ENCODE peak calls at places on chromosomes 2 and 18, in six cellular contexts. One of them, this sample, is unnamed. For H3K4me1, the result is how much of the 10 kb centered on the place peaks cover.

GRCh38 chr2:159904565-159905281 is 106.7 kb upstream of the CD302 start:
- DNase-seq in endothelial cell of umbilical vein: peak
- DNase-seq in MM.1S: peak
- DNase-seq in OCI-LY7: no peak
- DNase-seq in esophagus squamous epithelium: peak
- DNase-seq in ovary: peak
- DNase-seq in this sample: peak

GRCh38 chr2:52805901-52806410 is 961.6 kb upstream of the CHAC2 start:
- DNase-seq in MM.1S: no peak
- DNase-seq in OCI-LY7: no peak
- DNase-seq in ovary: no peak
- DNase-seq in esophagus squamous epithelium: no peak
- DNase-seq in endothelial cell of umbilical vein: no peak
- DNase-seq in this sample: no peak

GRCh38 chr2:88090446-88091283 is 23.0 kb downstream of the SMYD1 start:
- DNase-seq in esophagus squamous epithelium: no peak
- DNase-seq in ovary: no peak
- DNase-seq in OCI-LY7: no peak
- DNase-seq in MM.1S: no peak
- DNase-seq in endothelial cell of umbilical vein: peak
- DNase-seq in this sample: no peak

GRCh38 chr2:9057939-9058761 is 54.7 kb upstream of the MBOAT2 start:
- DNase-seq in MM.1S: no peak
- DNase-seq in endothelial cell of umbilical vein: no peak
- DNase-seq in OCI-LY7: no peak
- DNase-seq in ovary: no peak
- DNase-seq in esophagus squamous epithelium: no peak
- DNase-seq in this sample: no peak

GRCh38 chr2:88452151-88452851 is at the start of gene FOXI3:
- DNase-seq in OCI-LY7: no peak
- DNase-seq in ovary: no peak
- DNase-seq in MM.1S: peak
- DNase-seq in esophagus squamous epithelium: no peak
- DNase-seq in endothelial cell of umbilical vein: no peak
- DNase-seq in this sample: no peak

GRCh38 chr2:43461461-43462073 is 134.3 kb downstream of the THADA start:
- DNase-seq in esophagus squamous epithelium: no peak
- DNase-seq in ovary: no peak
- DNase-seq in endothelial cell of umbilical vein: no peak
- DNase-seq in OCI-LY7: peak
- DNase-seq in MM.1S: peak
- DNase-seq in this sample: no peak

GRCh38 chr2:62293490-62294212 is 97.7 kb downstream of the B3GNT2 start:
- DNase-seq in MM.1S: no peak
- DNase-seq in esophagus squamous epithelium: no peak
- DNase-seq in OCI-LY7: peak
- DNase-seq in ovary: peak
- DNase-seq in endothelial cell of umbilical vein: peak
- DNase-seq in this sample: peak

GRCh38 chr2:178251126-178251525 is 56.8 kb downstream of the OSBPL6 start:
- DNase-seq in endothelial cell of umbilical vein: no peak
- DNase-seq in ovary: no peak
- DNase-seq in esophagus squamous epithelium: no peak
- DNase-seq in OCI-LY7: no peak
- DNase-seq in MM.1S: no peak
- DNase-seq in this sample: no peak

GRCh38 chr18:56085561-56085960 is 497.6 kb upstream of the TCF4 start:
- DNase-seq in esophagus squamous epithelium: no peak
- DNase-seq in endothelial cell of umbilical vein: no peak
- DNase-seq in MM.1S: no peak
- DNase-seq in OCI-LY7: no peak
- DNase-seq in ovary: no peak
- DNase-seq in this sample: no peak

GRCh38 chr2:188415754-188416083 is 124.0 kb downstream of the GULP1 start:
- DNase-seq in esophagus squamous epithelium: no peak
- DNase-seq in OCI-LY7: no peak
- DNase-seq in ovary: no peak
- DNase-seq in MM.1S: no peak
- DNase-seq in endothelial cell of umbilical vein: no peak
- DNase-seq in this sample: no peak

GRCh38 chr18:48007381-48007780 is 76.9 kb upstream of the SMAD2 start:
- DNase-seq in OCI-LY7: no peak
- DNase-seq in endothelial cell of umbilical vein: no peak
- DNase-seq in esophagus squamous epithelium: no peak
- DNase-seq in MM.1S: no peak
- DNase-seq in ovary: no peak
- DNase-seq in this sample: no peak

GRCh38 chr2:120620025-120620793 is 115.5 kb upstream of the GLI2 start:
- DNase-seq in esophagus squamous epithelium: no peak
- DNase-seq in endothelial cell of umbilical vein: no peak
- DNase-seq in ovary: no peak
- DNase-seq in OCI-LY7: no peak
- DNase-seq in MM.1S: no peak
- DNase-seq in this sample: no peak

GRCh38 chr2:75481041-75481836 is 79.5 kb downstream of the EVA1A start:
- DNase-seq in esophagus squamous epithelium: no peak
- DNase-seq in MM.1S: no peak
- DNase-seq in endothelial cell of umbilical vein: no peak
- DNase-seq in ovary: no peak
- DNase-seq in OCI-LY7: peak
- DNase-seq in this sample: no peak

GRCh38 chr18:45940724-45941123 is 26.4 kb downstream of the EPG5 start:
- DNase-seq in OCI-LY7: no peak
- DNase-seq in ovary: no peak
- DNase-seq in MM.1S: peak
- DNase-seq in esophagus squamous epithelium: no peak
- DNase-seq in endothelial cell of umbilical vein: no peak
- DNase-seq in this sample: no peak
- H3K27ac ChIP-seq in OCI-LY7: no peak
- H3K27ac ChIP-seq in ovary: no peak
- H3K27ac ChIP-seq in MM.1S: peak
- H3K27ac ChIP-seq in esophagus squamous epithelium: no peak
- H3K27ac ChIP-seq in endothelial cell of umbilical vein: no peak
- H3K27ac ChIP-seq in this sample: no peak

GRCh38 chr2:152729844-152730243 is 11.4 kb downstream of the ARL6IP6 start:
- DNase-seq in esophagus squamous epithelium: no peak
- DNase-seq in endothelial cell of umbilical vein: no peak
- DNase-seq in OCI-LY7: no peak
- DNase-seq in MM.1S: no peak
- DNase-seq in ovary: no peak
- DNase-seq in this sample: no peak
- H3K4me1 ChIP-seq in esophagus squamous epithelium: under half
- H3K4me1 ChIP-seq in endothelial cell of umbilical vein: under half
- H3K4me1 ChIP-seq in OCI-LY7: under half
- H3K4me1 ChIP-seq in MM.1S: under half
- H3K4me1 ChIP-seq in ovary: under half
- H3K4me1 ChIP-seq in this sample: under half

GRCh38 chr2:109144721-109145120 is 15.7 kb downstream of the SH3RF3 start:
- DNase-seq in endothelial cell of umbilical vein: no peak
- DNase-seq in esophagus squamous epithelium: no peak
- DNase-seq in ovary: no peak
- DNase-seq in OCI-LY7: no peak
- DNase-seq in MM.1S: no peak
- DNase-seq in this sample: no peak

GRCh38 chr2:109144271-109144670 is 15.3 kb downstream of the SH3RF3 start:
- DNase-seq in MM.1S: peak
- DNase-seq in endothelial cell of umbilical vein: no peak
- DNase-seq in ovary: no peak
- DNase-seq in esophagus squamous epithelium: no peak
- DNase-seq in OCI-LY7: no peak
- DNase-seq in this sample: no peak

GRCh38 chr2:109141727-109142283 is 12.8 kb downstream of the SH3RF3 start:
- DNase-seq in OCI-LY7: no peak
- DNase-seq in MM.1S: no peak
- DNase-seq in esophagus squamous epithelium: no peak
- DNase-seq in ovary: no peak
- DNase-seq in endothelial cell of umbilical vein: no peak
- DNase-seq in this sample: no peak

GRCh38 chr2:109142416-109143210 is 13.6 kb downstream of the SH3RF3 start:
- DNase-seq in MM.1S: no peak
- DNase-seq in esophagus squamous epithelium: no peak
- DNase-seq in OCI-LY7: no peak
- DNase-seq in endothelial cell of umbilical vein: no peak
- DNase-seq in ovary: no peak
- DNase-seq in this sample: no peak

GRCh38 chr2:109143214-109144187 is 14.5 kb downstream of the SH3RF3 start:
- DNase-seq in ovary: no peak
- DNase-seq in endothelial cell of umbilical vein: no peak
- DNase-seq in MM.1S: peak
- DNase-seq in esophagus squamous epithelium: no peak
- DNase-seq in OCI-LY7: no peak
- DNase-seq in this sample: no peak
- H3K4me3 ChIP-seq in ovary: no peak
- H3K4me3 ChIP-seq in endothelial cell of umbilical vein: no peak
- H3K4me3 ChIP-seq in MM.1S: peak
- H3K4me3 ChIP-seq in esophagus squamous epithelium: no peak
- H3K4me3 ChIP-seq in OCI-LY7: no peak
- H3K4me3 ChIP-seq in this sample: no peak

GRCh38 chr2:217436386-217436785 is 566.4 kb downstream of the TNS1 start:
- DNase-seq in ovary: peak
- DNase-seq in esophagus squamous epithelium: no peak
- DNase-seq in OCI-LY7: no peak
- DNase-seq in endothelial cell of umbilical vein: no peak
- DNase-seq in MM.1S: no peak
- DNase-seq in this sample: peak

GRCh38 chr2:217440000-217440399 is 562.8 kb downstream of the TNS1 start:
- DNase-seq in esophagus squamous epithelium: no peak
- DNase-seq in ovary: no peak
- DNase-seq in MM.1S: peak
- DNase-seq in endothelial cell of umbilical vein: no peak
- DNase-seq in OCI-LY7: no peak
- DNase-seq in this sample: no peak

GRCh38 chr2:217438821-217439220 is 564.0 kb downstream of the TNS1 start:
- DNase-seq in esophagus squamous epithelium: no peak
- DNase-seq in MM.1S: no peak
- DNase-seq in ovary: no peak
- DNase-seq in endothelial cell of umbilical vein: no peak
- DNase-seq in OCI-LY7: no peak
- DNase-seq in this sample: no peak

GRCh38 chr2:217438136-217438535 is 564.7 kb downstream of the TNS1 start:
- DNase-seq in esophagus squamous epithelium: no peak
- DNase-seq in OCI-LY7: no peak
- DNase-seq in endothelial cell of umbilical vein: no peak
- DNase-seq in ovary: no peak
- DNase-seq in MM.1S: no peak
- DNase-seq in this sample: no peak

GRCh38 chr2:217437289-217437688 is 565.5 kb downstream of the TNS1 start:
- DNase-seq in ovary: peak
- DNase-seq in esophagus squamous epithelium: no peak
- DNase-seq in OCI-LY7: no peak
- DNase-seq in MM.1S: no peak
- DNase-seq in endothelial cell of umbilical vein: no peak
- DNase-seq in this sample: peak
- H3K27ac ChIP-seq in ovary: peak
- H3K27ac ChIP-seq in esophagus squamous epithelium: peak
- H3K27ac ChIP-seq in OCI-LY7: no peak
- H3K27ac ChIP-seq in MM.1S: no peak
- H3K27ac ChIP-seq in endothelial cell of umbilical vein: no peak
- H3K27ac ChIP-seq in this sample: no peak